ENCODE peak calls at places on chromosomes 1 and 21, in five cellular contexts. G is thoracic aorta, Y is pulmonary artery endothelial cell, Z is NCI-H345, R is AG08396. C is an unnamed sample.

GRCh38 chr21:33158654-33159053 is 71.1 kb upstream of the IFNAR2 start:
- DNase-seq in G (no peak), Y (no peak), Z (no peak), R (no peak), C (no peak)

GRCh38 chr1:40980453-40981121 is 1.1 kb downstream of the CTPS1 start:
- DNase-seq in G (no peak), Y (no peak), Z (peak), R (peak), C (peak)

GRCh38 chr1:94866178-94866822 is 46.1 kb downstream of the SLC44A3 start:
- DNase-seq in G (no peak), Y (no peak), Z (peak), R (no peak), C (no peak)

GRCh38 chr1:91803847-91804545 is 82.0 kb downstream of the TGFBR3 start:
- DNase-seq in G (no peak), Y (no peak), Z (no peak), R (no peak), C (no peak)

GRCh38 chr1:200005160-200005559 is 22.4 kb upstream of the NR5A2 start:
- DNase-seq in G (no peak), Y (no peak), Z (no peak), R (no peak), C (no peak)

GRCh38 chr1:234186037-234186688 is 187.1 kb upstream of the COA6 start:
- DNase-seq in G (no peak), Y (no peak), Z (no peak), R (no peak), C (no peak)

GRCh38 chr21:35475768-35476167 is 426.7 kb upstream of the RUNX1 start:
- DNase-seq in G (no peak), Y (no peak), Z (no peak), R (no peak), C (no peak)

GRCh38 chr1:210291786-210292275 is 36.9 kb upstream of the HHAT start:
- DNase-seq in G (no peak), Y (no peak), Z (no peak), R (peak), C (no peak)

GRCh38 chr1:222657899-222658298 is 40.0 kb downstream of the MIA3 start:
- DNase-seq in G (no peak), Y (no peak), Z (no peak), R (no peak), C (no peak)